ENCODE peak calls at places on chromosomes 16 and 17, in five cellular contexts. S is aorta, A is heart left ventricle, E is uterus, Y is esophagus squamous epithelium. B is an unnamed sample.

GRCh38 chr17:6274310-6274709 is 160.6 kb downstream of the AIPL1 start:
- DNase-seq in E (no peak), Y (no peak), S (no peak), A (no peak), B (no peak)

GRCh38 chr16:12341423-12341822 is 364.9 kb downstream of the SNX29 start:
- DNase-seq in E (no peak), A (no peak), Y (no peak), S (no peak), B (no peak)

GRCh38 chr17:42431758-42432161 is 8.7 kb upstream of the CAVIN1 start:
- DNase-seq in Y (no peak), A (no peak), S (no peak), E (no peak), B (no peak)

GRCh38 chr17:7219812-7220592 is at the start of the genes ACADVL and DLG4:
- DNase-seq in E (peak), Y (no peak), S (peak), A (peak), B (peak)

GRCh38 chr16:47907109-47907508 is 248.7 kb downstream of the ABCC12 start:
- DNase-seq in Y (no peak), E (no peak), A (no peak), S (no peak), B (no peak)

GRCh38 chr17:12352127-12352526 is 313.6 kb upstream of the MYOCD start:
- DNase-seq in A (no peak), E (no peak), S (no peak), Y (no peak), B (no peak)

GRCh38 chr16:10877472-10877946 is 507 bp downstream of the CIITA start:
- DNase-seq in S (no peak), Y (no peak), A (no peak), E (no peak), B (no peak)

GRCh38 chr16:17159616-17160015 is 311.1 kb downstream of the XYLT1 start:
- DNase-seq in Y (no peak), S (no peak), E (no peak), A (no peak), B (no peak)

GRCh38 chr16:88999457-89000206 is 22.6 kb upstream of the CBFA2T3 start:
- DNase-seq in Y (no peak), S (no peak), A (no peak), E (no peak), B (no peak)

GRCh38 chr17:10119203-10120112 is 78.9 kb downstream of the GAS7 start:
- DNase-seq in Y (no peak), E (no peak), S (no peak), A (peak), B (no peak)

GRCh38 chr16:89960966-89961365 is 12.4 kb downstream of the DEF8 start:
- DNase-seq in S (no peak), A (no peak), Y (no peak), E (no peak), B (no peak)

GRCh38 chr17:80159984-80160383 is 9.8 kb upstream of the CARD14 start:
- DNase-seq in E (no peak), S (no peak), Y (no peak), A (no peak), B (no peak)

GRCh38 chr16:26197707-26198106 is 505.9 kb downstream of the HS3ST4 start:
- DNase-seq in A (no peak), Y (no peak), S (no peak), E (no peak), B (no peak)

GRCh38 chr17:75224983-75225382 is 19.5 kb downstream of the NUP85 start:
- DNase-seq in S (no peak), E (no peak), Y (no peak), A (no peak), B (no peak)

GRCh38 chr17:75231071-75231470 is 25.6 kb downstream of the NUP85 start:
- DNase-seq in S (no peak), E (no peak), A (no peak), Y (no peak), B (no peak)

GRCh38 chr17:75228305-75228704 is 22.8 kb downstream of the NUP85 start:
- DNase-seq in S (no peak), A (no peak), Y (no peak), E (no peak), B (no peak)

GRCh38 chr17:75228847-75229246 is 23.4 kb downstream of the NUP85 start:
- DNase-seq in S (no peak), Y (no peak), A (peak), E (no peak), B (no peak)

DNA sequence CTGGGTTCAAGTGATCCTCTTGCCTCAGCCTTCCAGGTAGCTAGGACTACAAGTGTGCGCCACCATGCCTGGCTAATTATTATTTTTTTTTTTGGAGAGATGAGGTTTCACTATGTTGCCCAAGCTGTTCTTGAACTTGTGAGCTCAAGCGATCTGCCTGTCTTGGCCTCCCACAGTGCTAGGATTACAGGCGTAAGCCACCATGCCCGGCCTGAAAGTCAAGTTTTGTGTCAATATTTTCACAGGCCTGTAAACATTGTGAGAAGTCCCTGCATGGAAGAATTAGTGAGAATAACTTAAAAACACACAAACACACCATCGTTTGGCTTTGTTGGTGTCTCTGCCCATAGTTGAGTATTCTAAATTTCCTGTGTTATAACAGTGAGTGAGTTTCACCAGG is 22.2 kb downstream of the NUP85 start:
- DNase-seq in S (no peak), A (no peak), Y (no peak), E (no peak), B (no peak)
- H3K27ac ChIP-seq in S (no peak), A (no peak), Y (peak), E (no peak), B (no peak)

DNA sequence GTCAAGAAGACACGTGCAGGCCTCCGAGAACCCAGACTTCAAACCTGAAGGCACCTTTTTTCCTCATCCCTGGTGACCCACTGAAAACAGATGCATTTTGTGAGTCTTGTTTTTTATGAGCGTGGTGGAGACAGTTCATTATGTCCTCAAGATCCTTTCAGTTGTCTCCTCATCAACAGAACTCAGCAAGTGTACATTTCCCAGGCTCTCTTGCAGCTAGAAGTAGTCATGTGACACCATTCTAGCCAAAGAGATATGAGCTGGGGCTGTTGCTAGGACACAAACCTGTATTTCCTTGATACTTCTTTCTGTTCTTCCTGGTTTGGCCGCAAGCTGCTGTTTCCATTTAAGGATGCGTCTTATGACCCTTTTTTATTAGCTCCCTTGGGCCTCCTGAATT is 135.7 kb upstream of the FOXF1 start:
- DNase-seq in E (no peak), A (no peak), Y (no peak), S (no peak), B (no peak)
- H3K27ac ChIP-seq in E (no peak), A (no peak), Y (no peak), S (no peak), B (no peak)

GRCh38 chr17:63279498-63280230 is 166.4 kb downstream of the CYB561 start:
- DNase-seq in S (no peak), Y (no peak), A (no peak), E (no peak), B (no peak)
- H3K27ac ChIP-seq in S (peak), Y (no peak), A (no peak), E (no peak), B (no peak)

DNA sequence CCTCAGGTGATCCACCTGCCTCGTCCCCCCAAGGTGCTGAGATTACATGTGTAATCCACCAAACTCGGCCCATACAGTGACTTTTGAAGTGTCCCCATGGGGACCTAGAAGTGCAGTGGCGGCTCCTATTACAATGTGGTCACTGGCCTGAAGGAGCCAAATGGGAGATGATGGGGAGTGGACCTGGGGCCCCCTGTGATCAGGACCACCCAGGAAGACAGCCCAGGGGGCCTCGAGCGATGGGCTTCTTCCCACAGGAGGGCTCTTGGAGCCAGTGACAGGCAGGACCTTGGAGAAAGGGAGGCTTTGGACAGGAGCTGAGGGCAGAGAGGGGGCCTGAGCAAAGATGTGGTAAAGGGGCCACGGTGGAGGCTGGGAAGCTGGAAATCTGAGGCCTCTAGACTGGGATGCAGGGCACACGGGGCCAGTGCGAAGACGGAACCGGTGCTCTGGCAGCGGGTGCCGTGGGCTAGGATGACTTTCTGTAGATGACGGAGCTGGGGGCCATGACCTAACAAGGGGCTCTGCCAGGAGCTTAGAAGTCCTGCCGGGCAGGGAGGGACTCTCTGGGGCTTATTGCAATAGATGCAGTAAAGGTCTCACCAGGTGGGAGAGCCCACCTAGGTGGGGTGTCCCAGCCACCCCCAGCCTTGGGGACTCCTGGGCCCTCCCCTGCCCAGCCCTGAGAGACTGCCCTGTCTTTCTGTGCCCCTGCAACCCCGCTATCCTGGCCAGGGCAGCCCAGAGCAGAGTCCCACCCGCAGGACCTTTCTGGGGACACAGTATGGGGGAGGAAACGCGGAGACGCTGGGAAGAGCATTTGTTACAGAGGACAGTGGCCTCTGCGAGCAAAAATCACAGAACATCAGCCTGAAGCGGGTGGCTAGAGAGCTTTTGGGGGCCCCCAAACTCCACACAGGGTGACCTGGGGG is 2.7 kb upstream of the C17orf99 start:
- DNase-seq in S (no peak), A (no peak), Y (no peak), E (no peak), B (no peak)
- H3K27ac ChIP-seq in S (no peak), A (peak), Y (peak), E (no peak), B (no peak)

GRCh38 chr17:773467-774319 is 8.4 kb downstream of the GLOD4 start:
- DNase-seq in Y (no peak), A (no peak), S (peak), E (no peak), B (no peak)
- H3K27ac ChIP-seq in Y (no peak), A (no peak), S (no peak), E (no peak), B (no peak)

DNA sequence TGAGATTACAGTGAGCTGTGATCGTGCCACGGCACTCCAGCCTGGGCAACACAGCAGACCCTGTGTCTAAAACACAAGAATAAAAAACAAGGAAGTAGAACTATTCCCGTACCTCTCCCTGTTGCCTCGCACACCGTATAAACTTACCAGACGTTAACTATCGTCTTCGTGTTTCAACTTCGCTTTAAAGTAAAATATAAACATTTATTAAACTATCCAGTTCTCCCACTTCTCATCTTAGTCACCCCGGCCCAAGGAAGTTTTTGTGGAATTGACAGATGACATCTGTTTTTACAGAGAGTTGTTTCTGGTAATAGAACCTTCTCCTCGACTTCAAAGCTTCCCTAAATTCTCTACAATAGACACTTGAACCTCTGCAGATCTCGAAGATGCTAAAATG is 83.1 kb downstream of the NXN start:
- DNase-seq in S (no peak), Y (no peak), A (no peak), E (no peak), B (no peak)
- H3K27ac ChIP-seq in S (no peak), Y (peak), A (peak), E (peak), B (peak)

DNA sequence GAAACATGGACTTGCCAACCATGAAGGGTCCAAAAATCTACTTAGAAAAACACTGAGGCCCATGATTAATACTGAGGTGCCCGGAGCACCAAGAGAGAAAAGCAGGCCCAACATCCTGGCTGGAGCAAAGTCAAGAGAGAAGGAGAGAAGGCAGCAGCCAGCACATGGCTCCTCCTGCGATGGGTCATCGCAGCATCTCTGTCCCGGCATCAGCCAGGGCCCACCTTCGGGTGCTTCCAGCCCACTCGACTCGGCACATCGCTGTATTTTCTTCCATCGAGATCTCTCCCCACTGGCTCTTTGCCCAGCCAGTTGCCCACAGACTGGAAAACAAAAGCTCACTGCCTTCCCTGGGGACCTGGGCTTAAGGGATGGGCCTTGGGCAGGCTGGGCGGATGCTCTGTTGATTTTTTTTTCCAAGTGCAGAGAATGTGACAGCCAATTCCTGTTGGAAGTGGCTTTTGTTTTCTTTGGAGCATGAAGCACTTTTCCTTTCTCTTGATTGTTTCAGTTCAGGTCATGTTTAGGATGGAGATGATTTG is 58.1 kb downstream of the CYB5B start:
- DNase-seq in S (peak), Y (no peak), E (peak), A (peak), B (peak)
- H3K27ac ChIP-seq in S (no peak), Y (peak), E (peak), A (peak), B (peak)